ENCODE peak calls at places on chromosomes 5 and 9, in six cellular contexts. One of them, this sample, is unnamed.

GRCh38 chr5:93452255-93452654 is 128.8 kb downstream of the NR2F1-AS1 start:
- DNase-seq in HepG2: no peak
- DNase-seq in GM12878: no peak
- DNase-seq in K562: no peak
- DNase-seq in H1: no peak
- DNase-seq in SK-N-SH: no peak
- DNase-seq in this sample: no peak

GRCh38 chr5:33692983-33693382 is 198.8 kb downstream of the ADAMTS12 start:
- DNase-seq in HepG2: no peak
- DNase-seq in GM12878: no peak
- DNase-seq in K562: no peak
- DNase-seq in H1: no peak
- DNase-seq in SK-N-SH: no peak
- DNase-seq in this sample: no peak

GRCh38 chr9:125748511-125749099 is 1.4 kb downstream of the PBX3 start:
- DNase-seq in HepG2: no peak
- DNase-seq in GM12878: no peak
- DNase-seq in K562: no peak
- DNase-seq in H1: no peak
- DNase-seq in SK-N-SH: peak
- DNase-seq in this sample: no peak

GRCh38 chr5:72956324-72957140 is 691 bp downstream of the FCHO2 start:
- DNase-seq in HepG2: peak
- DNase-seq in GM12878: no peak
- DNase-seq in K562: peak
- DNase-seq in H1: no peak
- DNase-seq in SK-N-SH: peak
- DNase-seq in this sample: peak

GRCh38 chr5:127101533-127101932 is 28.2 kb upstream of the C5orf63 start:
- DNase-seq in HepG2: no peak
- DNase-seq in GM12878: no peak
- DNase-seq in K562: no peak
- DNase-seq in H1: no peak
- DNase-seq in SK-N-SH: no peak
- DNase-seq in this sample: no peak

GRCh38 chr5:154446183-154447073 is 631 bp downstream of the SAP30L start:
- DNase-seq in HepG2: peak
- DNase-seq in GM12878: no peak
- DNase-seq in K562: peak
- DNase-seq in H1: no peak
- DNase-seq in SK-N-SH: peak
- DNase-seq in this sample: no peak

GRCh38 chr9:2015581-2016410 is 649 bp downstream of the SMARCA2 start:
- DNase-seq in HepG2: peak
- DNase-seq in GM12878: no peak
- DNase-seq in K562: peak
- DNase-seq in H1: no peak
- DNase-seq in SK-N-SH: peak
- DNase-seq in this sample: peak

GRCh38 chr5:135242496-135243193 is 156.4 kb downstream of the MACROH2A1 start:
- DNase-seq in HepG2: no peak
- DNase-seq in GM12878: no peak
- DNase-seq in K562: no peak
- DNase-seq in H1: no peak
- DNase-seq in SK-N-SH: no peak
- DNase-seq in this sample: no peak

GRCh38 chr5:150045512-150045911 is 40.8 kb downstream of the CSF1R start:
- DNase-seq in HepG2: no peak
- DNase-seq in GM12878: no peak
- DNase-seq in K562: peak
- DNase-seq in H1: no peak
- DNase-seq in SK-N-SH: no peak
- DNase-seq in this sample: no peak

GRCh38 chr9:136700959-136701664 is 11.3 kb upstream of the DIPK1B start:
- DNase-seq in HepG2: no peak
- DNase-seq in GM12878: peak
- DNase-seq in K562: no peak
- DNase-seq in H1: no peak
- DNase-seq in SK-N-SH: no peak
- DNase-seq in this sample: no peak

GRCh38 chr5:111252799-111253564 is 28.8 kb downstream of the CAMK4 start:
- DNase-seq in HepG2: no peak
- DNase-seq in GM12878: no peak
- DNase-seq in K562: no peak
- DNase-seq in H1: no peak
- DNase-seq in SK-N-SH: no peak
- DNase-seq in this sample: no peak

GRCh38 chr5:172008689-172009141 is 2.3 kb upstream of the FBXW11 start:
- DNase-seq in HepG2: no peak
- DNase-seq in GM12878: no peak
- DNase-seq in K562: peak
- DNase-seq in H1: peak
- DNase-seq in SK-N-SH: no peak
- DNase-seq in this sample: no peak

GRCh38 chr5:119435436-119436132 is 16.7 kb upstream of the HSD17B4 start:
- DNase-seq in HepG2: peak
- DNase-seq in GM12878: peak
- DNase-seq in K562: peak
- DNase-seq in H1: no peak
- DNase-seq in SK-N-SH: no peak
- DNase-seq in this sample: peak

DNA sequence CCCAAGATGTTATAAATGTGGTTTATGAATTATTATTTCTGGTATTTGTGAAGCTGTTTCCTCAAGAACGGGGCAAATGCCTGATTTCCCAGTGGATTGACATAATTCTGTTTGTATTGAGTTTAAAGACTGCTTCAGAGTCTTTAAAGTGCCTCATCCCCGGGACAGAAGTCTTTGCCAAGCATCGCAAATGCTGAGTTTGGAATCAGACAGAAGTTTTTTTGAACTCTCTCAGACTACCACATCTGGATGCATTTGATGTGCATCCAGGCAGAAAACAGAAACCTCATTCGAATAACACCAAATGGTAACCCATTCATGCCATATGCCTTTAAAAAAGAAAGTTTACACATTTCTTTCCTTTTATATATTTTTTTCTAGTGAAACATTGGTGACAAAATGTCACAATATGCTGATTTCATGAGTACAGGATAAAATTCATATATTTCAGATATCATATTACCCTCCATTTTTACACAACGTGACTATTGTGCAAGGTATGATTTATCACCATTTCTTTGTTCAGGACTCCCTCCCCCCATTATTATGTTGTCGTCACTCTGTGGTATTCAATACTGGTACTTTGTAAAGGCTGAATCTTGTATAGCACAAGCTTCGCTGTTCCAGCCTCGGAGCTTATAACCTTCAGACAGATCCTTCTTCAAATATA is 91.1 kb downstream of the ZNF608 start:
- DNase-seq in HepG2: no peak
- DNase-seq in GM12878: no peak
- DNase-seq in K562: no peak
- DNase-seq in H1: no peak
- DNase-seq in SK-N-SH: no peak
- DNase-seq in this sample: no peak
- TF ChIP-seq GABPA in HepG2: no peak
- TF ChIP-seq GABPA in GM12878: no peak
- TF ChIP-seq GABPA in K562: no peak
- TF ChIP-seq GABPA in H1: no peak
- TF ChIP-seq GABPA in SK-N-SH: no peak
- TF ChIP-seq GABPA in this sample: no peak

GRCh38 chr9:93578844-93579243 is 2.5 kb downstream of the PHF2 start:
- DNase-seq in HepG2: no peak
- DNase-seq in GM12878: no peak
- DNase-seq in K562: no peak
- DNase-seq in H1: no peak
- DNase-seq in SK-N-SH: no peak
- DNase-seq in this sample: no peak

GRCh38 chr9:93577940-93578682 is 1.7 kb downstream of the PHF2 start:
- DNase-seq in HepG2: no peak
- DNase-seq in GM12878: no peak
- DNase-seq in K562: no peak
- DNase-seq in H1: no peak
- DNase-seq in SK-N-SH: no peak
- DNase-seq in this sample: no peak

GRCh38 chr9:93576296-93577044 is at the start of gene PHF2:
- DNase-seq in HepG2: no peak
- DNase-seq in GM12878: no peak
- DNase-seq in K562: peak
- DNase-seq in H1: no peak
- DNase-seq in SK-N-SH: peak
- DNase-seq in this sample: no peak

GRCh38 chr9:93575706-93576295 is 583 bp upstream of the PHF2 start:
- DNase-seq in HepG2: no peak
- DNase-seq in GM12878: no peak
- DNase-seq in K562: peak
- DNase-seq in H1: no peak
- DNase-seq in SK-N-SH: peak
- DNase-seq in this sample: peak

GRCh38 chr9:93577045-93577939 is 908 bp downstream of the PHF2 start:
- DNase-seq in HepG2: no peak
- DNase-seq in GM12878: no peak
- DNase-seq in K562: peak
- DNase-seq in H1: no peak
- DNase-seq in SK-N-SH: peak
- DNase-seq in this sample: no peak
- TF ChIP-seq GABPA in HepG2: no peak
- TF ChIP-seq GABPA in GM12878: no peak
- TF ChIP-seq GABPA in K562: no peak
- TF ChIP-seq GABPA in H1: no peak
- TF ChIP-seq GABPA in SK-N-SH: no peak
- TF ChIP-seq GABPA in this sample: no peak

DNA sequence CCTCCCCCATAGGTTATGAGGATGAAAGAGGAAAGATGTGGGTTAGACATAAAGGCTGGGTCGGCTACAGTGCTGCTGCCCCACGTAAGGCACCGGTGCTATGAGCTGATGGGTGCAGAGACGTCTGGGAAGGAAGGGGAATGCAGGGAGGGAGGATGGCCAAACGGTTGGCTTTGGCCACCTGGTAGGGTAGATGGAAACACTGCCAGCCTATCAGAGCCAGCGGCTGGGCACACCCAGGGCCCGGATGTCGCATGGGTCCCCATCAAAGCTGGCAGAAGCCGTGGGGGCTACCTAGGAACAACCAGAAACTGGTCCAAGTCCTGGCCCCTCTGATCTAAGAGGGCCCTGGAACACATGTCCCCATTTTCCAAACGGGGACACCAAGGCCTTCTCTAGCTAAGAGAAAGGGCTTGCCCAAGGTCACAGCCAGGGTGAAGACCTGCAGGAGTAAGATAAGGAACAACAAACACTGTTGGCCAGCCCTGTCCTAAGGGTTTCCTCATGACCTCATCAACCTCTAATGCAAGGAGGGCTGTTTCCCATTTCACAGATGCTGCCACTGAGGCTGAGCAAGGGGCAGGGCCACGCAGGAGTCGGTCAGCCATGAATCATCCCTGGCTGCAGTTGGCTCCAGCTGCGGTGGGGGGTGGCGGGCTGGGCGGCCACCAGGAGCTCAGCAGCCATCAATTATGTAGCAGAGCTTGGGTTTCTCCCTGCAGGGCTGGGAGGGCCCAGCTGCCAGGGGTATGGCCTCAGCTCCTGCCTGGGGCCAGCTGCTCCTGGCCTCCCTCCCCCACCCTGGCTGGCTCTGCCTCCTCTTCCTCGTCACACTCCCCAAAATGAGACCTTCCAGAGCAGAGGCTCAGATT is 4.9 kb downstream of the SH3GLB2 start:
- DNase-seq in HepG2: no peak
- DNase-seq in GM12878: no peak
- DNase-seq in K562: peak
- DNase-seq in H1: no peak
- DNase-seq in SK-N-SH: peak
- DNase-seq in this sample: no peak
- TF ChIP-seq GABPA in HepG2: no peak
- TF ChIP-seq GABPA in GM12878: no peak
- TF ChIP-seq GABPA in K562: no peak
- TF ChIP-seq GABPA in H1: no peak
- TF ChIP-seq GABPA in SK-N-SH: no peak
- TF ChIP-seq GABPA in this sample: no peak

DNA sequence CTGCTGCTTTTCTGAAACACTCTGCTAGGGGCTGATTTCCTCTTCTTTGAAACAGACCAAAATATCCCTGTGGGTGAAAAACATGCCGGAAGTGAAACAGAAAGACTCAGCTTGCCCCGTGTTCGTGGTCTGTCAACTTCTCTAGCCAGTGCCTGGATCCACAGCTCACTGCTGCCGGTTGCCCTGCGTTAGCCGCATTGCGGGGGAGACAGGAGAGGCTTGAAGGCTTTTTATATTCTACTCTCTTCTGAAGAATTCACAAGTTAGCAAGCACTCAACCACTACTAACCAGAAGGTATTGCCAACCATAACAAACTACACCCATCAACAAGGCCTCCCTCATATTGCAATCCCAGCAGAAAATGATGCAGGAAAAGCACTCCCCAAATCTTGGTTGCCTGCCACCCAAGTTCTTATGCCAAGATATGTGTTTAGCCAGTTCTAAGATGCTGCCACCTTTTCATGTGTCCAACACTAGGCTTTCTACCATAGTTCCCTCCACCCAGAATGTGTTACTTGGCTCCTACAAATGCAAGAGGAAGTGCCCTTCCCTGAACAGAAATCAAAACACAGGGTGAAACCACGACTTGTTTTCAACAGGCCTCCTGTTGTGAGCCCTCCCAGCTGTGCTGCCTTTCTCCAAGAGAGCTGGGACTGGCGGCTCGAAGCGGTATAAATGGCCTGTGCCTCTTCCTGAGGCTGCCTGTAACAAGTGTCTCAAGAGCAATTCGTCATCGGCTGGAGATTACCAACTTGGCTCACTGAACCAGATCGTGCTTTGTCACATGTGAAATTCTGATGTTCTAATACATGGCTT is 128.9 kb downstream of the SNX18 start:
- DNase-seq in HepG2: no peak
- DNase-seq in GM12878: peak
- DNase-seq in K562: no peak
- DNase-seq in H1: peak
- DNase-seq in SK-N-SH: no peak
- DNase-seq in this sample: peak
- TF ChIP-seq GABPA in HepG2: no peak
- TF ChIP-seq GABPA in GM12878: no peak
- TF ChIP-seq GABPA in K562: no peak
- TF ChIP-seq GABPA in H1: no peak
- TF ChIP-seq GABPA in SK-N-SH: no peak
- TF ChIP-seq GABPA in this sample: no peak

GRCh38 chr9:106284300-106284699 is 578.7 kb upstream of the ZNF462 start:
- DNase-seq in HepG2: no peak
- DNase-seq in GM12878: no peak
- DNase-seq in K562: no peak
- DNase-seq in H1: no peak
- DNase-seq in SK-N-SH: peak
- DNase-seq in this sample: no peak
- TF ChIP-seq GABPA in HepG2: no peak
- TF ChIP-seq GABPA in GM12878: no peak
- TF ChIP-seq GABPA in K562: no peak
- TF ChIP-seq GABPA in H1: no peak
- TF ChIP-seq GABPA in SK-N-SH: no peak
- TF ChIP-seq GABPA in this sample: no peak

DNA sequence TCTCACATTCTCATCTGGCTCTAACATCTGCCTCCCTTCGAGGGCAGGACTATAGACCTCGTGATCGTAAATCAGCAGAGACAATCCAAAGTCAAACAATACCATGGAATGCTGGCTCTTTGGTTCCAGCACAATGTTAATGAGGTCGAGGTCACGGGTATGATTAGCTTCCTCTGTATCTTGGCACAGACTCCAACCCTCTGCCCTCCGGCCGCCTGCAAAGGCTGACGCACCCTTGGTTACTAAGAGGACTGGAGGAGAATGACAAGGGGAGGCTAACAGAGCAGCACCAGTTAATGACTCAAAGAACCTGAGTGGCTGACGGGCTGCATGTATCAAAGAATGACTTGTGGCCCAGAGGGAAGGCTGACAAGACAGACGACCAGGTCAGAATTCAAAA is 10.1 kb downstream of the LHFPL2 start:
- DNase-seq in HepG2: peak
- DNase-seq in GM12878: no peak
- DNase-seq in K562: no peak
- DNase-seq in H1: no peak
- DNase-seq in SK-N-SH: peak
- DNase-seq in this sample: no peak
- TF ChIP-seq GABPA in HepG2: no peak
- TF ChIP-seq GABPA in GM12878: no peak
- TF ChIP-seq GABPA in K562: no peak
- TF ChIP-seq GABPA in H1: no peak
- TF ChIP-seq GABPA in SK-N-SH: no peak
- TF ChIP-seq GABPA in this sample: no peak